ENCODE peak calls at places on chromosomes 4 and X, in eight cellular contexts. R, P, S, W, B, N, K and D are unnamed samples.

GRCh38 chr4:2284934-2285664 is 23.2 kb upstream of the MXD4 start:
- DNase-seq in R (no peak), P (no peak), S (no peak), W (no peak), B (no peak), N (no peak), K (no peak), D (no peak)

GRCh38 chr4:53010320-53010719 is 148.2 kb downstream of the RASL11B start:
- DNase-seq in R (no peak), P (no peak), S (no peak), W (no peak), B (no peak), N (no peak), K (no peak), D (no peak)

GRCh38 chrX:108811891-108812290 is 75.5 kb upstream of the IRS4 start:
- DNase-seq in R (no peak), P (no peak), S (no peak), W (no peak), B (no peak), N (no peak), K (no peak), D (no peak)

GRCh38 chr4:152065545-152065944 is 304.7 kb upstream of the GATB start:
- DNase-seq in R (no peak), P (no peak), S (no peak), W (no peak), B (no peak), N (no peak), K (no peak), D (no peak)

GRCh38 chr4:102449751-102450352 is 51.3 kb upstream of the NFKB1 start:
- DNase-seq in R (no peak), P (peak), S (no peak), W (peak), B (peak), N (peak), K (peak), D (no peak)

GRCh38 chrX:10833299-10834169 is 213.1 kb upstream of the MID1 start:
- DNase-seq in R (no peak), P (no peak), S (no peak), W (no peak), B (no peak), N (peak), K (peak), D (peak)

GRCh38 chr4:138405439-138405838 is 163.3 kb upstream of the SLC7A11 start:
- DNase-seq in R (no peak), P (no peak), S (no peak), W (peak), B (no peak), N (no peak), K (no peak), D (no peak)

GRCh38 chr4:140037353-140038030 is 116.5 kb downstream of the MAML3 start:
- DNase-seq in R (no peak), P (no peak), S (no peak), W (no peak), B (no peak), N (no peak), K (no peak), D (no peak)

GRCh38 chr4:40887690-40888089 is 137.9 kb downstream of the NSUN7 start:
- DNase-seq in R (no peak), P (no peak), S (no peak), W (no peak), B (no peak), N (no peak), K (no peak), D (no peak)

GRCh38 chr4:1598206-1598605 is 85.9 kb downstream of the FAM53A start:
- DNase-seq in R (no peak), P (no peak), S (no peak), W (no peak), B (no peak), N (no peak), K (no peak), D (no peak)

GRCh38 chr4:112894480-112894879 is 155.0 kb upstream of the ANK2 start:
- DNase-seq in R (no peak), P (no peak), S (no peak), W (no peak), B (no peak), N (no peak), K (no peak), D (no peak)

GRCh38 chrX:149365061-149365460 is 140.0 kb downstream of the IDS start:
- DNase-seq in R (no peak), P (no peak), S (no peak), W (no peak), B (no peak), N (no peak), K (no peak), D (no peak)

GRCh38 chr4:37685726-37686372 is 327 bp downstream of the RELL1 start:
- DNase-seq in R (no peak), P (no peak), S (no peak), W (peak), B (no peak), N (no peak), K (peak), D (no peak)